ENCODE peak calls at places on chromosomes 7 and 10, in four cellular contexts. H, Q, P and W are unnamed samples.

GRCh38 chr7:1646957-1647891 is 22.9 kb upstream of the ELFN1 start:
- DNase-seq in H (no peak), Q (no peak), P (no peak), W (no peak)

GRCh38 chr7:114310344-114311118 is 104.1 kb upstream of the FOXP2 start:
- DNase-seq in H (no peak), Q (no peak), P (no peak), W (no peak)

GRCh38 chr7:141073641-141074161 is at the start of gene TMEM178B:
- DNase-seq in H (peak), Q (peak), P (no peak), W (no peak)

GRCh38 chr7:106365252-106366005 is 80.6 kb upstream of the NAMPT start:
- DNase-seq in H (no peak), Q (no peak), P (no peak), W (no peak)

GRCh38 chr7:28481131-28481926 is 69.0 kb downstream of the CREB5 start:
- DNase-seq in H (no peak), Q (no peak), P (peak), W (no peak)

GRCh38 chr10:114470956-114471905 is 66.9 kb upstream of the AFAP1L2 start:
- DNase-seq in H (peak), Q (peak), P (peak), W (peak)

GRCh38 chr7:116583653-116584052 is 58.8 kb downstream of the CAV1 start:
- DNase-seq in H (peak), Q (no peak), P (no peak), W (no peak)

GRCh38 chr10:117663750-117664149 is 121.2 kb downstream of the EMX2 start:
- DNase-seq in H (no peak), Q (no peak), P (no peak), W (no peak)

GRCh38 chr10:99558708-99559107 is 26.0 kb downstream of the NKX2-3 start:
- DNase-seq in H (no peak), Q (no peak), P (no peak), W (no peak)

GRCh38 chr7:77404635-77405034 is 11.5 kb downstream of the GSAP start:
- DNase-seq in H (no peak), Q (no peak), P (no peak), W (no peak)

GRCh38 chr7:81659697-81660395 is 110.0 kb downstream of the HGF start:
- DNase-seq in H (no peak), Q (no peak), P (no peak), W (no peak)

GRCh38 chr10:11045995-11046394 is 28.3 kb downstream of the CELF2 start:
- DNase-seq in H (no peak), Q (no peak), P (peak), W (no peak)

GRCh38 chr10:80275135-80275498 is 14.3 kb downstream of the MAT1A start:
- DNase-seq in H (no peak), Q (no peak), P (no peak), W (no peak)

DNA sequence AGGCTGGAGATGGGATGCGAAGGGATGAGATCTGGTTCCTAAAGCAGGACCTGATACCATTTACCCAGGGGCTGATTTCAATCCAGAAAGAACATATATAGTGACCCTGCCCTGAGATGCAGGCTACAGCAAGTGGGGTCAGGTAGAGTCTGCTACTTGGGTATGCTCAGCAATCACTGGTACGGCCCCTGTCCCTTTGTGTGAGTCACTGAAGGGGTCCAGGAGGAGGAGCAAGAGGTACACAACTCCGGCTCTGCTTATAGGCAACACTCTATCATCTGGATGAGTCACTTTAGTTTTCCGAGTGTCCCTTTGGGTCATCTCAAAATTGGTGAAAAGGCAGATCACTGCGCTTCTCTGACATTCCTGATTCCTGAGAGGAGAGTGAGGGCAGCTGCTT is 79.6 kb upstream of the SORCS1 start:
- DNase-seq in H (no peak), Q (no peak), P (no peak), W (no peak)
- TF ChIP-seq CTCF in H (no peak), Q (no peak), P (no peak), W (no peak)

GRCh38 chr7:73426016-73426415 is 7.6 kb upstream of the FZD9 start:
- DNase-seq in H (no peak), Q (no peak), P (no peak), W (no peak)
- TF ChIP-seq CTCF in H (no peak), Q (no peak), P (no peak), W (no peak)

DNA sequence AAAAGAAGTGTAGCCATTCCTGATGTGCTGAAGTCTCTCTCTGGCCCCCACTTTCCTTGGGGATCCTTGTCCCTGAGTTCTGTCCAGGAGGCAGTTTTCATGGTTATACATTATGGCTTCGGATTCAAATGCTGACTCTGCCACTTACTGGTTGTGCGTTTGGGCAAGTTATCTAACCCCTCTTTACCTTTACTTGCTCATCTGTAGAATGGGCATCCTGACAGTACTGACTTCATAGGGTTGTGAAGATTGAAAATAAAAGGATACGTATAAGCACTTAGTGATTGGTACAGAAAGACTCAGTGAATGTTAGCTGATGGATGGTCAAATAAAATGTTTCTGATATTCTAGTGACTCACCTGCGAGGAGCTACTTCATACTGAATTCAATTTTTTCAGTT is 65.1 kb downstream of the TACR2 start:
- DNase-seq in H (no peak), Q (no peak), P (no peak), W (no peak)
- TF ChIP-seq CTCF in H (no peak), Q (no peak), P (no peak), W (no peak)

GRCh38 chr7:43652364-43652763 is 69.5 kb downstream of the STK17A start:
- DNase-seq in H (no peak), Q (no peak), P (no peak), W (no peak)
- TF ChIP-seq CTCF in H (no peak), Q (no peak), P (no peak), W (no peak)

GRCh38 chr7:134757938-134758337 is 21.5 kb upstream of the CALD1 start:
- DNase-seq in H (no peak), Q (no peak), P (no peak), W (no peak)

GRCh38 chr7:134758981-134759380 is 20.5 kb upstream of the CALD1 start:
- DNase-seq in H (no peak), Q (no peak), P (no peak), W (no peak)

GRCh38 chr7:134750083-134751062 is 29.1 kb upstream of the CALD1 start:
- DNase-seq in H (peak), Q (peak), P (peak), W (no peak)

GRCh38 chr7:134752006-134752760 is 27.3 kb upstream of the CALD1 start:
- DNase-seq in H (no peak), Q (no peak), P (no peak), W (no peak)

DNA sequence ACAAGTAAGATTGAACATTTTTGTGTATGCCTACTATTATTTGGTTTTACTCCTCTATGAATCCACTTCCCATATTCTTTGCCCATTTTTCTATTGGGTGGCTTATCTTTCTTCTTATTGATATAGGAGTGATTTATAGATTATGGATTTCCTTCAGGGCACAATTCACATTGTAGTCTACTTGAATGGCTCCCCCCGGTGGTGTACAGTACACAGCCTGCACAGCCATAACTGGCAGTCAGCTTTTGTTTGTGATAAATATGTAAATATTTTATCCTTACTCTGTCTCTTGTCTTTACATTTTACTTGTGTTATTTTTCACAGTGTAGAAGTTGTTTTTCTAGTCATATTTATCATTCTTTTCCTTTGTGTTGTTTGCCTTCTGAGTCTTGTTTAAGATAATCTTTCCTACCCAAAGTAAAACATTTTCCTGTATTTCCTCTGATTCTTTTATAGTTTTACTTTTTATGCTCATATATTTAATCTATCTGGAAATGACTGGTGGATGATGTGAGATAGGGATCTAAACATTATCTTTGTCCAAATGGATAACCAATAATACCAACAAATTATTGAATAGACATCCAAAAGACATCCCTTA is 23.9 kb upstream of the CALD1 start:
- DNase-seq in H (no peak), Q (peak), P (peak), W (no peak)
- TF ChIP-seq CTCF in H (peak), Q (peak), P (peak), W (no peak)

GRCh38 chr7:93146036-93146435 is 2.1 kb downstream of the SAMD9L start:
- DNase-seq in H (no peak), Q (no peak), P (no peak), W (no peak)
- TF ChIP-seq CTCF in H (no peak), Q (no peak), P (no peak), W (no peak)